ENCODE peak calls at places on chromosomes 6 and 20, in ten cellular contexts. M is GM23338; U is CD8-positive, alpha-beta T cell; I is heart right ventricle; O is neural progenitor cell; D is heart left ventricle; S is lower lobe of right lung; Z is BE2C; F is ovary; P is thoracic aorta. J is an unnamed sample. For H3K27me3, the result is how much of the 10 kb centered on the place peaks cover.

GRCh38 chr20:44837949-44838348 is 27.6 kb upstream of the RIMS4 start:
- DNase-seq in M (no peak), U (no peak), I (no peak), O (no peak), D (no peak), S (no peak), Z (no peak), F (no peak), P (no peak), J (no peak)

GRCh38 chr6:138465007-138465645 is 34.2 kb downstream of the NHSL1 start:
- DNase-seq in M (peak), U (no peak), I (no peak), O (no peak), D (no peak), S (no peak), Z (no peak), F (no peak), P (no peak), J (no peak)

GRCh38 chr6:106444777-106445507 is 84.4 kb downstream of the CRYBG1 start:
- DNase-seq in M (peak), U (peak), I (no peak), O (peak), D (no peak), S (no peak), Z (peak), F (no peak), P (no peak), J (no peak)

GRCh38 chr6:102389994-102390393 is 996.5 kb downstream of the GRIK2 start:
- DNase-seq in M (no peak), U (no peak), I (no peak), O (no peak), D (no peak), S (peak), Z (peak), F (no peak), P (no peak), J (peak)

GRCh38 chr6:46781478-46782378 is 11.5 kb upstream of the MEP1A start:
- DNase-seq in M (peak), U (no peak), I (no peak), O (peak), D (no peak), S (no peak), Z (peak), F (peak), P (peak), J (no peak)

GRCh38 chr6:36984581-36985383 is 1.2 kb downstream of the MTCH1 start:
- DNase-seq in M (peak), U (peak), I (no peak), O (peak), D (no peak), S (no peak), Z (peak), F (peak), P (peak), J (peak)

GRCh38 chr20:30491016-30491415 is 766.4 kb upstream of the DEFB115 start:
- DNase-seq in M (no peak), U (no peak), I (no peak), O (no peak), D (no peak), S (no peak), Z (no peak), F (no peak), P (no peak), J (no peak)

GRCh38 chr6:73610444-73611275 is 43.1 kb downstream of the SLC17A5 start:
- DNase-seq in M (peak), U (no peak), I (no peak), O (peak), D (no peak), S (no peak), Z (no peak), F (no peak), P (no peak), J (no peak)

GRCh38 chr20:51425347-51426106 is 117.0 kb downstream of the NFATC2 start:
- DNase-seq in M (peak), U (no peak), I (no peak), O (peak), D (peak), S (no peak), Z (no peak), F (no peak), P (no peak), J (no peak)

GRCh38 chr6:14977747-14978382 is 268.0 kb upstream of the JARID2 start:
- DNase-seq in M (no peak), U (no peak), I (no peak), O (no peak), D (no peak), S (no peak), Z (no peak), F (no peak), P (no peak), J (no peak)

GRCh38 chr20:57380081-57380750 is 11.0 kb upstream of the RBM38 start:
- DNase-seq in M (no peak), U (no peak), I (no peak), O (no peak), D (no peak), S (no peak), Z (no peak), F (no peak), P (no peak), J (no peak)

GRCh38 chr6:105620878-105621277 is 218.0 kb upstream of the PREP start:
- DNase-seq in M (no peak), U (no peak), I (no peak), O (no peak), D (no peak), S (no peak), Z (no peak), F (no peak), P (no peak), J (no peak)

GRCh38 chr6:117536317-117536716 is 53.8 kb downstream of the DCBLD1 start:
- DNase-seq in M (no peak), U (no peak), I (no peak), O (no peak), D (no peak), S (no peak), Z (no peak), F (no peak), P (no peak), J (no peak)

GRCh38 chr20:31936430-31936829 is 15.4 kb downstream of the PDRG1 start:
- DNase-seq in M (no peak), U (no peak), I (no peak), O (no peak), D (no peak), S (no peak), Z (no peak), F (no peak), P (no peak), J (no peak)

GRCh38 chr6:165308926-165309731 is at the start of gene C6orf118:
- DNase-seq in M (peak), U (no peak), I (peak), O (peak), D (no peak), S (peak), Z (peak), F (peak), P (no peak), J (peak)

GRCh38 chr20:30816182-30816645 is 441.2 kb upstream of the DEFB115 start:
- DNase-seq in M (peak), U (no peak), I (peak), O (no peak), D (peak), S (peak), Z (peak), F (peak), P (no peak), J (no peak)

GRCh38 chr6:128239898-128240509 is 280.4 kb downstream of the PTPRK start:
- DNase-seq in M (no peak), U (no peak), I (no peak), O (no peak), D (no peak), S (no peak), Z (no peak), F (no peak), P (no peak), J (no peak)

DNA sequence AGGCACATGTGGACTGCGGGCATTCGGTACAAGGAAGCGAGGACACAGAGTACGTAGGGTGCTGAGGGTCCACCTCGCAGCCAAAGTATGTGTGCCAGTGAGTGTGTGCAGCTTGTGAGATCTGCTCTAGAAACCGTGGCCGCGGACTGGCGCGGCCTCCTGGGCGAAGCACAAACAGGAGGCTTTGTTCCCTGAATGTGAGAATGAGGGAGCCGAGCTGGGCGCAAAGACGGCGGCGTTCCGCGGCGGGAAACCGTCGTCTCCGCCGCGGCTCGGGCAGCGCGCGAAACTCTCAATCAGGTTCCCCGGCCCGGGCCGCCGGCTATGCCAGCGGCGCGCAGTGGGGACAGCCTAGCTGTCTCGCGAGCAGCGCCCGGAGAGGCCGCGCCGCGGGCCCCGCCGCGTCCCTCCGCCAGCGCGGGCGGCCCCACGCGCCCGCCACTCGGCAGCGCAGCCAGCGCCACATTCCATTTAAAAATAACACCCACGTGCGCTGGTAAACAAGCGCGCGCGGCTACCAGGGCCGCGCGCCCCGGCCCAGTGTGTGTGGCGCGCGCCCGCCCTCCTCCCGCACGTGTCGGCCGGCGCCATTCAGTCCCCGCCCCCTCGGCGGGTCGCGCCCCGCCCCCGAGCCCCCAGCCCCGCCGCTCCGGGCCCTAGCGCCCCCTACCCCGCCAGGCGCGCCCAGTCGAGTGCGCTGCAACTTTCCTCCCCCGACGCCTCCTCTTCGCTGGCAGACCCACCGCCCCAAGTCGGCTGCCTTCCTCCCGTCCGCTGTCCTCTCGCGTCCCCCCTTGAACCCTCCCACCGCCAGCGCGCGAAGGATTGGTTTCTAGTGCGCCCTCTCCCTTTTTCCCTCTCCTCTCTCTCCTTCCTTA is 3.0 kb upstream of the FOXO3 start:
- DNase-seq in M (peak), U (peak), I (peak), O (peak), D (peak), S (peak), Z (peak), F (peak), P (peak), J (peak)
- TF ChIP-seq CTCF in M (peak), U (no peak), I (no peak), O (peak), D (peak), S (peak), Z (peak), F (no peak), P (no peak), J (no peak)

DNA sequence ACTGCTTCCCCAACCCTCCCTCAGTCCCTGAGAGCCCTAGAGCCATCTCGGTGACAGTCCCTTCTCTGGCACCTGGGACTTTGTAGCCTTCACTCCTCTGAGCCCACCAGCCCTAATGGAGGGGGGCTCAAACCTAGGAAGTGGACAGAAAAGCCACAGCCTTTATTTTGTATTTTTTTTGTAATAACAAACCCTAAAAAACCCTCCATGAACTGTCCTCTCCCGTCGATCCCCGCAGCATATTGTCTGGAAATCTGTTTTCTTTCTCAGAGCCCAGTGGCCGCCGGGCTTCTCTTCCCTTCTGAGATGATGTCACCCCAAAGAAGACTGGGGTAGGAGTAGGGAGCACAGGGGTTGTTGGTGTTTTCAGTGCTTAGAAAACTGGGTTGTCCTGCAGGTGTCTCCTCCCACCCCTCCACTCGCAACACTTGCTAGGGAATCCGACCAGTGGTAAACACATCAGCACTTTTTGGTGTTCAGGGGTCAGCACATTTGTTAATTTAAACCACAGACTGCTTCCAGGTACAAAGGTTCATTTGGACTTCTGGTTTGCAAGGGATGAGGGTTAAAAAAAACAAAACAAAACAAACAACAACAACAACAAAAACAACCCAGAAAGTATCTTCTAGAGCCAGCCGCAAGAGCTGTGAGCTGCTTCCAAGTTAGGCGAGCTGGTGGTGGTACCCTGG is 9.9 kb downstream of the PAX1 start:
- DNase-seq in M (no peak), U (no peak), I (no peak), O (no peak), D (no peak), S (no peak), Z (no peak), F (no peak), P (no peak), J (no peak)
- H3K27me3 ChIP-seq in M (half or more), U (under half), I (half or more), O (half or more), D (half or more), S (half or more), Z (half or more), F (under half), P (under half), J (half or more)

GRCh38 chr20:24102290-24102689 is 113.7 kb upstream of the GGTLC1 start:
- DNase-seq in M (peak), U (peak), I (no peak), O (peak), D (no peak), S (no peak), Z (no peak), F (no peak), P (no peak), J (no peak)
- TF ChIP-seq CTCF in M (peak), U (no peak), I (peak), O (peak), D (peak), S (peak), Z (peak), F (no peak), P (no peak), J (no peak)

DNA sequence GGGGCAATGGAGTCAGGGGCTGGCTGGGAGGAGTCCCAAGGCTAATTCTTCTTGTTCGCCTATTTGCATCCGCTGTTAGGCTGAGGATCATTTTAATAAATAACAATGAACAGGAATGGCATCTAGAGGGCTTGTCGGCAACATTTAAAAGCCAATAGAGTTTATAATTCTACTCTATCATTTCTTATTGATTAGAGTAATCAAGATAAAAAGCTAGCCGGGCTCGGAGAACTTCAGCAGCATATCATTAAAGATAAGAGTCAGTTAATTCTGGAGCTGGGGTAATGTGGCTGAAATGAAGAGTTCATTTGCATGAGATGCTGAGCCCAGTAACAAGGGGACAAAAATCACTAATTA is 41.9 kb upstream of the OSTM1 start:
- DNase-seq in M (no peak), U (no peak), I (no peak), O (no peak), D (no peak), S (no peak), Z (no peak), F (no peak), P (no peak), J (no peak)
- H3K27me3 ChIP-seq in M (half or more), U (under half), I (half or more), O (half or more), D (half or more), S (half or more), Z (half or more), F (under half), P (under half), J (half or more)

GRCh38 chr6:108836061-108836460 is 12.2 kb upstream of the ARMC2 start:
- DNase-seq in M (no peak), U (no peak), I (no peak), O (no peak), D (no peak), S (no peak), Z (no peak), F (no peak), P (no peak), J (no peak)

GRCh38 chr6:108840919-108841318 is 7.3 kb upstream of the ARMC2 start:
- DNase-seq in M (no peak), U (no peak), I (no peak), O (no peak), D (no peak), S (no peak), Z (no peak), F (no peak), P (no peak), J (no peak)

GRCh38 chr6:108837236-108837971 is 10.8 kb upstream of the ARMC2 start:
- DNase-seq in M (no peak), U (no peak), I (no peak), O (no peak), D (no peak), S (no peak), Z (no peak), F (no peak), P (no peak), J (no peak)

GRCh38 chr6:108839068-108839467 is 9.2 kb upstream of the ARMC2 start:
- DNase-seq in M (peak), U (no peak), I (no peak), O (peak), D (no peak), S (no peak), Z (no peak), F (no peak), P (no peak), J (no peak)

DNA sequence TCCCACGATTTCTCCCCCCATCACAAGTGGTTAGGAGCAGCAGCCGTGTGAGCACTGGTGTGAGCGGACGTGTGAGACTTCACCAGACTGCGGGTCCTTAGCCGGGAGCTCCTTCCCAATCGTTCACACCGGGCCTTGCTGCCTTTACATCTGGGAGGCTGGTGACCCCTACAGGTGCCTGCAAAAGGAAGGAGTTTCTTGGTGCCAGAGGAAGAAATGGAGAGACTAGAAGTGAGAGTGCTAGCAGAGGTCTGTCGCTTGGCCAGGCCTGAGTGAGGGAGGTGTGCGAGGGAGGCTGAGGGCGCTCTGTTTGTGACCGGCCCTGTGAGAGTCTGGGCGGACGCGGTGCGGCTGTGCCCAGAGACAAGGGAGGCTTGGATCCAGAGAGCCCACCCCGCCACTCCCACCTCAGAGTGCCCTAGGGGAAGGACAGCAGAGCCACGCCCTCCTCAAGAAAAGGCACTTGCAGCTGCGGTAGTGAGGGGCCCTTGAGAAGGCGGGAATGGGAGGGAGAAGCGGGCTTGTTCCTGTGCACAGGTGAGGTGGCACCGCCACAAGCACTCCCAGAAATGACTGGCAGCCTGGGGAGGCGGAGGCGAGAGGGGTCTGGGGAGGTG is 10.0 kb upstream of the ARMC2 start:
- DNase-seq in M (peak), U (no peak), I (no peak), O (peak), D (no peak), S (peak), Z (peak), F (no peak), P (no peak), J (no peak)
- TF ChIP-seq CTCF in M (peak), U (no peak), I (no peak), O (peak), D (no peak), S (no peak), Z (peak), F (no peak), P (no peak), J (no peak)

GRCh38 chr20:62975251-62975770 is 22.8 kb downstream of the SLC17A9 start:
- DNase-seq in M (no peak), U (no peak), I (no peak), O (no peak), D (no peak), S (no peak), Z (no peak), F (no peak), P (no peak), J (no peak)
- H3K27me3 ChIP-seq in M (under half), U (under half), I (half or more), O (half or more), D (under half), S (half or more), Z (half or more), F (under half), P (under half), J (half or more)

GRCh38 chr20:8951136-8951535 is 117.8 kb upstream of the PLCB4 start:
- DNase-seq in M (no peak), U (no peak), I (no peak), O (no peak), D (no peak), S (no peak), Z (no peak), F (no peak), P (no peak), J (no peak)

GRCh38 chr20:8953300-8953699 is 115.6 kb upstream of the PLCB4 start:
- DNase-seq in M (peak), U (no peak), I (no peak), O (no peak), D (no peak), S (no peak), Z (no peak), F (no peak), P (no peak), J (no peak)
- TF ChIP-seq CTCF in M (peak), U (no peak), I (no peak), O (peak), D (no peak), S (no peak), Z (peak), F (no peak), P (no peak), J (no peak)

GRCh38 chr20:62711703-62712101 is 3.1 kb downstream of the NTSR1 start:
- DNase-seq in M (no peak), U (no peak), I (no peak), O (no peak), D (peak), S (no peak), Z (no peak), F (no peak), P (no peak), J (peak)

GRCh38 chr20:62709537-62709905 is 885 bp downstream of the NTSR1 start:
- DNase-seq in M (no peak), U (no peak), I (peak), O (no peak), D (peak), S (no peak), Z (no peak), F (no peak), P (no peak), J (no peak)

GRCh38 chr20:62710886-62711702 is 2.5 kb downstream of the NTSR1 start:
- DNase-seq in M (no peak), U (no peak), I (peak), O (no peak), D (peak), S (no peak), Z (no peak), F (no peak), P (no peak), J (peak)

GRCh38 chr20:62708591-62709536 is at the start of gene NTSR1:
- DNase-seq in M (peak), U (no peak), I (peak), O (peak), D (peak), S (no peak), Z (no peak), F (no peak), P (no peak), J (no peak)

DNA sequence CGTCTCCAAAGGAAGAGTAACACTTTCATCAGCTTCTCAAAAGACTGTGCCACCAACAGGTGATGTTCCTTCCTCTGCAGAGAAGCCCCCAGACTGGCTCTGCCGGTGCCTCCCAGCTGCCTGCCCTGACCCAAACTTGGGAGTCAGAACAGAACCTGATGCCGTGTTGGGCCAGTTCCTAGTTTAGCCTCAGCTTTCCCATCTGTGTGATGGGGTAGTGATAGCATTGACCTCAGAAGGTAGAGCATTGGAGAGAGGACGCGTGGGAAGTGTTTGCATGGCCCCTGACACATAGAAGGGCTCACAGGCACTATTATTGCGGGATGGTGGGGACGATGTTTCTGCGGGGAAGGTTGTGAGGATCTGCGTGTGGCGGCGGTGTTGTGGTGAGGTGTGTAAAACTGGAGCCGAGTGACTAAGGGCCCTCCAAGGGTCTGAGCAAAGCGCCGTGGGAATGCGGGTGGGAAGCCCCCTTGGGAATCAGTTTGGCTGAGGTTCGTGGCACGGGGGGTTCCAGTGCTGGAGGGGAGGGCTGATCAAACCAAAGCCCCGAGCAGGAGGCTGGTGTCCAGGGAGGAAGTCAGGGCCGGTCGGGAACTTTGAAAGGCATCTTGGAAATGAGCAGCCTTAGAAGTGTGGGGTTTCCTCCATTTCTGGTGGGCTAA is 1.7 kb downstream of the NTSR1 start:
- DNase-seq in M (no peak), U (no peak), I (peak), O (no peak), D (peak), S (no peak), Z (no peak), F (no peak), P (no peak), J (no peak)
- H3K27me3 ChIP-seq in M (under half), U (under half), I (half or more), O (half or more), D (under half), S (half or more), Z (under half), F (under half), P (under half), J (under half)

J was measured in sigmoid colon.